ENCODE peak calls at places on chromosomes 6 and 20, in six cellular contexts. W is body of pancreas, M is AG04450, S is heart left ventricle, A is epithelial cell of esophagus, U is upper lobe of left lung. Y is an unnamed sample.

GRCh38 chr20:1263853-1264252 is 2.2 kb upstream of the SNPH start:
- DNase-seq in W (no peak), U (no peak), A (peak), S (no peak), M (no peak), Y (no peak)

GRCh38 chr6:104983776-104984175 is 26.9 kb downstream of the LIN28B start:
- DNase-seq in W (no peak), U (no peak), S (no peak), A (no peak), M (no peak), Y (no peak)

GRCh38 chr20:53872561-53873248 is 197.7 kb downstream of the BCAS1 start:
- DNase-seq in U (no peak), A (no peak), S (no peak), M (no peak), W (peak), Y (no peak)

GRCh38 chr6:30955367-30956042 is 14.7 kb downstream of the MUCL3 start:
- DNase-seq in A (no peak), W (peak), M (no peak), S (peak), U (peak), Y (peak)

GRCh38 chr6:138692058-138692977 is 81.3 kb upstream of the CCDC28A start:
- DNase-seq in S (peak), M (no peak), U (peak), A (peak), W (peak), Y (peak)

GRCh38 chr6:109579361-109579760 is 96.3 kb upstream of the ZBTB24 start:
- DNase-seq in W (no peak), A (peak), S (no peak), M (no peak), U (no peak), Y (peak)

GRCh38 chr6:45507156-45507555 is 129.4 kb upstream of the SUPT3H start:
- DNase-seq in M (no peak), U (no peak), W (no peak), A (peak), S (no peak), Y (peak)

GRCh38 chr6:63672582-63673129 is 37.1 kb downstream of the PHF3 start:
- DNase-seq in U (no peak), M (no peak), A (no peak), W (no peak), S (no peak), Y (no peak)

GRCh38 chr20:23008673-23009072 is 26.4 kb upstream of the SSTR4 start:
- DNase-seq in U (no peak), W (no peak), S (no peak), M (no peak), A (peak), Y (peak)

GRCh38 chr6:8143945-8144344 is 41.6 kb upstream of the EEF1E1 start:
- DNase-seq in W (no peak), S (no peak), U (no peak), M (no peak), A (no peak), Y (no peak)

GRCh38 chr6:786946-787763 is 94.2 kb upstream of the EXOC2 start:
- DNase-seq in A (no peak), S (no peak), W (peak), M (no peak), U (no peak), Y (peak)

GRCh38 chr20:33257237-33257636 is 21.4 kb downstream of the BPIFA1 start:
- DNase-seq in M (no peak), A (no peak), W (no peak), U (no peak), S (no peak), Y (no peak)

GRCh38 chr6:8462169-8462568 is 26.8 kb upstream of the SLC35B3 start:
- DNase-seq in A (no peak), U (no peak), S (no peak), M (no peak), W (no peak), Y (peak)

GRCh38 chr6:111361648-111362047 is 121.4 kb downstream of the REV3L start:
- DNase-seq in W (peak), A (peak), S (no peak), M (peak), U (no peak), Y (peak)

GRCh38 chr6:110642711-110643110 is 166.3 kb upstream of the SLC22A16 start:
- DNase-seq in A (no peak), U (no peak), S (no peak), W (no peak), M (no peak), Y (no peak)

GRCh38 chr6:99334526-99335127 is 14.8 kb downstream of the FAXC start:
- DNase-seq in W (peak), M (peak), S (no peak), A (peak), U (no peak), Y (peak)

DNA sequence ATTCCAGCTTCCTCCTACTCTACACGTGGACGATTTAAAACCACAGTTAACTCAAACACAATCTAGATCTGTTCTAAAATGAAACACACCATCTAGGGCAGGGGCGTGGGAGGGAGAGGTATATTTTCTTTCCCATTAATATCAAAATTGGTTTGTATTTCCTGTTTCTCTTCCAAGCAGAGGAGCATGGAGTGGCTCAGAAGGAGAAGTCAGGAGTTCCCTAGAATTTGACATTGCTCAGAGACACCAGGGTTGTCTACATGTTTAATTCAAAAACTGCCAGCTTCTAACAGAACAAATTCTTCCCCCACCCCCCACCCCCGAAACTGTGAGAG is 2.3 kb downstream of the PREX1 start:
- DNase-seq in A (no peak), U (no peak), W (no peak), M (no peak), S (no peak), Y (no peak)
- H3K4me3 ChIP-seq in A (no peak), U (peak), W (no peak), M (no peak), S (peak), Y (peak)

GRCh38 chr20:5265339-5265985 is 51.3 kb downstream of the PROKR2 start:
- DNase-seq in U (no peak), M (no peak), W (no peak), S (no peak), A (no peak), Y (no peak)
- H3K4me3 ChIP-seq in U (no peak), M (no peak), W (no peak), S (no peak), A (no peak), Y (no peak)

DNA sequence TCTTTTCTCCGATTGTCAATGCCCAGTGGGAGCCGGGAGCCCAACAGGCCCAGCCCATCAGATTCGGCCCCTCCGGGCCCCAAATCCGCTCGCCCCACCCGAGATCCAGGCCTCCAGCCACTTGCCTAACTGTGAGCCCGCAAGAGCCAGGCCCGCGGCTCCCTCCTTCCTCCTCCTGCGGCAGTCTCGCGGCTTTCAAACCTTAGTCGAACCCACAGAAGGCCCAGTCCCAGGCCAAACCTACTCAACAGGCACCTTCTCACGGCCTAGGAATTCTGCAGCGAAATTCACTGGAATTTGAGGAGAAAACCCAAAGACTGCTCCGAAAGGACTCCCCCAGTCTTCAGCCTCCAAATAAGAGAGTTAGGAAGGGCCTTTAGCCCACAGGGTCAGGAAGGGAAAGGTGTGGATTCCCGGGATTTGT is 2.8 kb upstream of the TFAP2A start:
- DNase-seq in U (no peak), S (no peak), M (no peak), W (no peak), A (no peak), Y (no peak)
- H3K4me3 ChIP-seq in U (no peak), S (no peak), M (no peak), W (no peak), A (peak), Y (no peak)

DNA sequence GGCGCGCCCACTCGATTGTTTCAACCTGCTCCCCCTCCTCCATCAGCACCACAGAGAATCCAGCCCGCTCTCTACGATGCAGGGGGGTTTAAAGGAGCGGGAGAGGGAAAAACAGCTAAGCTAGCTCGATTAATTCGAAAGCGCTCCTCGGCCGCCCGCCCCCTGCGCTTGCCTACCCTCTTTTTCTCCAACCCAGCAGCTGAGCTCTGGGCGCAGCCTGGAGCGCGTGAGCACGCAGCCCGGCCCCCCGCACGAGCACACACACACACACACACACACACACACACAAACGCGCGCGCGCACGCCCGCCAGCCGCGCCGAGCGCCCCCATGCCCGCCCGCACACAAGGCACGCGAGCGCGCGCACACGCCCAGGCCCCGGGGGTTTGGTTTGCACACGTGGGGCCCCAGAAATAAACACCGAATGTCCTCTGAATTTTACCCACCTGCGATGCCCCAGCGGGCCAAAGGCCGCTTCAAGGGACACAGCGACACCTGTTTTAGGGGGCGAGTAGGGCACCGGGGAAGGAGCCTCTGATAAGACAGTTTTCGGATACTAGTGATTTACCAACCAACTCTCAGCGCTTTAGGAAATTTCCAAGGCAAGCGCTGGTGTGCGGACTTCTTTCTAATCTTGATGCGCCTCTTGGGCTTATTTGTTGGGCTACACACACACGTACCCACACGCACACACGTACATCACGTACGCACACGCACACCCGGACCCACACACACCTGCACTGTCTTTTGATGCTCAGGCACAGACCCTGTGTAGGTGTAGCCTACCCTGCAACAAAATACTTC is 787 bp upstream of the NRN1 start:
- DNase-seq in W (no peak), U (peak), A (no peak), S (no peak), M (no peak), Y (no peak)
- H3K4me3 ChIP-seq in W (no peak), U (peak), A (no peak), S (peak), M (peak), Y (peak)

DNA sequence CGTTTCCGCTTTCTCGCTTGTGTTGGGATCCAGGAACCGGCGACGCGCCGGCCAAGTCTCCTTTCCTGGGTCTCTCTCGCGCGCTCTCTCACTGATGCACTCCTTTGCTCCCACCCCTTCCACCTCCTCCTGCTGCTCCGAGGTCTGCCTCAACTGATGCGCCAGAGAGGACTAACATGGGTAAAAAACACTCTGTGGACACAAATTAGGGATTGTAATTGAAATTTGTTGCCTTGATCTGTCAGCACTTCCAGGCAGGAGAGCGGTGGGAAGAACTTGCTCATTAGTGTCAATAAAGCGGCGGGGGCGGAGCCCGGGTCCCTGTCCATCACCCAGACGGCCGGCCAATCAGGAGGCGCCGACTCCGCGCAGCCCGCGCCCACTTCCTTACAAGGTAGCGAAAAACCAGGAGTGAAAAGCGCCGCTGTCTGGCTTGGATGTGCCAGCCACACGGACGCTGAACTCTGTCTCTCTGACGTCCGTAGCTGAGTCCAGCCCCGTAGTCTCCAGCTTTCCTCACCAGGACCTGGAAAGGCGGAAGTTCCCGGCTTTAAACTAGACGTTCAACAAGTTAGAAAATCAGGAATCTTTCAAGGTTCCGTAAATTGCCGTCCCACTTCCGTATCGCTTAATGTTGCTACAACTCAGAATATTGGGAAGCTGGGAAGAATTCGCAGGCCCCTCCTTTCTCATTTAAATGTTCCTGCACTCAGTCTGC is at the start of gene TBX18:
- DNase-seq in A (peak), S (peak), M (peak), W (peak), U (peak), Y (no peak)
- H3K4me3 ChIP-seq in A (peak), S (peak), M (peak), W (no peak), U (peak), Y (no peak)

GRCh38 chr20:37042986-37043972 is 52.5 kb downstream of the RBL1 start:
- DNase-seq in S (no peak), A (no peak), U (peak), W (peak), M (no peak), Y (no peak)
- H3K4me3 ChIP-seq in S (no peak), A (no peak), U (no peak), W (no peak), M (no peak), Y (no peak)

Y was measured in PC-3.